ENCODE peak calls at places on chromosomes 16 and 17, in four cellular contexts. One of them, this sample, is unnamed. For H3K36me3 and H3K4me1, the result is how much of the 10 kb centered on the place peaks cover.

GRCh38 chr16:65384441-65384840 is 262.6 kb upstream of the CDH11 start:
- DNase-seq in tibial artery: no peak
- DNase-seq in aorta: no peak
- DNase-seq in mucosa of descending colon: no peak
- DNase-seq in this sample: no peak

GRCh38 chr17:68378202-68379149 is 78.8 kb downstream of the WIPI1 start:
- DNase-seq in mucosa of descending colon: peak
- DNase-seq in aorta: peak
- DNase-seq in tibial artery: peak
- DNase-seq in this sample: peak

GRCh38 chr17:1829189-1829578 is 518 bp downstream of the SMYD4 start:
- DNase-seq in aorta: no peak
- DNase-seq in mucosa of descending colon: peak
- DNase-seq in tibial artery: no peak
- DNase-seq in this sample: peak

GRCh38 chr17:17846003-17846402 is 9.2 kb upstream of the SREBF1 start:
- DNase-seq in mucosa of descending colon: no peak
- DNase-seq in aorta: no peak
- DNase-seq in tibial artery: no peak
- DNase-seq in this sample: no peak

GRCh38 chr17:9644910-9645751 is at the start of gene USP43:
- DNase-seq in mucosa of descending colon: peak
- DNase-seq in aorta: no peak
- DNase-seq in tibial artery: no peak
- DNase-seq in this sample: peak

GRCh38 chr16:53465606-53466290 is 31.5 kb downstream of the RBL2 start:
- DNase-seq in aorta: no peak
- DNase-seq in mucosa of descending colon: no peak
- DNase-seq in tibial artery: no peak
- DNase-seq in this sample: peak

GRCh38 chr16:75114946-75115825 is 1.4 kb downstream of the LDHD start:
- DNase-seq in aorta: peak
- DNase-seq in tibial artery: no peak
- DNase-seq in mucosa of descending colon: no peak
- DNase-seq in this sample: no peak

GRCh38 chr16:85995591-85996461 is 96.9 kb downstream of the IRF8 start:
- DNase-seq in tibial artery: no peak
- DNase-seq in aorta: no peak
- DNase-seq in mucosa of descending colon: no peak
- DNase-seq in this sample: no peak

GRCh38 chr16:88922826-88923410 is 54.1 kb downstream of the CBFA2T3 start:
- DNase-seq in aorta: no peak
- DNase-seq in tibial artery: no peak
- DNase-seq in mucosa of descending colon: no peak
- DNase-seq in this sample: no peak

GRCh38 chr16:67024384-67024896 is 4.5 kb upstream of the CBFB start:
- DNase-seq in mucosa of descending colon: no peak
- DNase-seq in aorta: no peak
- DNase-seq in tibial artery: no peak
- DNase-seq in this sample: no peak

GRCh38 chr17:6098050-6098449 is 27.9 kb downstream of the WSCD1 start:
- DNase-seq in mucosa of descending colon: no peak
- DNase-seq in tibial artery: no peak
- DNase-seq in aorta: no peak
- DNase-seq in this sample: no peak

GRCh38 chr17:27598337-27599050 is 32.5 kb upstream of the LGALS9 start:
- DNase-seq in mucosa of descending colon: no peak
- DNase-seq in tibial artery: no peak
- DNase-seq in aorta: peak
- DNase-seq in this sample: no peak

DNA sequence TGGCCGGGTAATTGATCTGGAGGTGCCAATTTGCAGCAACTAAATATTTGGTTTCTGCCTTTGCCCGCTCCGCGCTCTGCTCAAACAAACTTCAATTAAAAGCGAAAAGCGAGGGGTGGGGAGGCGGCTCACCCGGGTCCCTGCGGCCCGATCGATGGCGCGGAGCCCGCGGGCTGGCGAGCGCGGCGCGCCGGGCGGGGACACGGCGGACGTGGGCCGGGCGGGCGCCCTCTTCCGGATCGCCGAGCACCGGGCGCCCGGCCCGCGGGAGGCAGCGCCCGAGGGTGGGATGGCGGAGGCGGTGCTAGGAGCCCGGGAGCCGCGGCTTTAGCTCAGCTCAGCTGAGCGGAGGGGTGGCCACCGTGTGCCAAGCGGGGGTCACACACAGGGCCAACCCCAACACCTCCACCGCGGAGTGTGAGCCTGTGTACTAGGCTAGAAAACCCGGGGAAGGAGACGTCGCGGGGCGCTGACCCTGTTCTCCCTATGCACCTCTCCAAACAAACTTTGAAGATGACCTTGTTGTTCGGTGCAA is 32.2 kb downstream of the DCAKD start:
- DNase-seq in mucosa of descending colon: peak
- DNase-seq in aorta: no peak
- DNase-seq in tibial artery: no peak
- DNase-seq in this sample: peak
- H3K36me3 ChIP-seq in mucosa of descending colon: under half
- H3K36me3 ChIP-seq in aorta: under half
- H3K36me3 ChIP-seq in tibial artery: under half
- H3K36me3 ChIP-seq in this sample: under half

GRCh38 chr16:68373528-68374250 is 62.9 kb downstream of the PRMT7 start:
- DNase-seq in tibial artery: no peak
- DNase-seq in mucosa of descending colon: no peak
- DNase-seq in aorta: peak
- DNase-seq in this sample: no peak
- H3K4me1 ChIP-seq in tibial artery: under half
- H3K4me1 ChIP-seq in mucosa of descending colon: under half
- H3K4me1 ChIP-seq in aorta: under half
- H3K4me1 ChIP-seq in this sample: under half

DNA sequence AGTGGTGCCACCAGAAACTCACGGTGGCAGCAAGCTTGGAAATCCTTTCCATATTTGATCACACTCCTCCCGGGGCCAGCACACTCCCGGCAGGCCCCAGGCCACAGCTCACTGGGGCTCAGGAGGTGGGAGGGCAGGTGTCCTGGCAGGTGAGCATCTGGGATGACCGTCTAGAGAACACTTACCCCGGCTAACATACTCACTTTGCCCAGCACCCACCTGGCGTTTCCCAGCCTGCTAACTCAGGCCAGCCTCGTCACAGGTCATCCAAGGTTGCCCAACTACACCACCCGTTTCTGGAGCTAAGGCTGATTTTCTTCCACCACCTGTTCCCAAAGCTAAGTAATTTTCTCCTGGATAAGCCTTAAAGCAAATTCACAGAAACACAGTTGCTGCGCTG is 24.9 kb downstream of the FBXO31 start:
- DNase-seq in aorta: no peak
- DNase-seq in tibial artery: no peak
- DNase-seq in mucosa of descending colon: no peak
- DNase-seq in this sample: no peak
- H3K36me3 ChIP-seq in aorta: under half
- H3K36me3 ChIP-seq in tibial artery: half or more
- H3K36me3 ChIP-seq in mucosa of descending colon: under half
- H3K36me3 ChIP-seq in this sample: under half

DNA sequence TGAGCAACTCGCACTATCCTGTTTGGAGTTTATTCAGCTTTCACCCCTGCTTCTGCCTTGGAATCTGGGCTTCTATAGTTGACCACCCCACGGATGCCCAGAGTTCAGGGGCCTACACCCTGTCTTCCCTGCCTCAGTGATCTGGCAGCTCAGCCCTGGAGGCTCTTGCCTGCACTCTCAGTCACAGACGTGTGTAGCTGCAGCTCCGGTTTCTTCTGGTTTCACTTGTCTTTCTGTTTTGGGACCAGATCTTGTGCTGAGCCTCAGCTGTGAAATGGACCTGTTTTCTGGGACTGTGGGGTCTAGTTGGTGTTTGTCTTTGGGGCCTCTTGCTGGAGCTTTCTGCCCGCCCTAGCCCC is 5.8 kb downstream of the GPT2 start:
- DNase-seq in aorta: no peak
- DNase-seq in mucosa of descending colon: no peak
- DNase-seq in tibial artery: no peak
- DNase-seq in this sample: no peak
- H3K4me1 ChIP-seq in aorta: under half
- H3K4me1 ChIP-seq in mucosa of descending colon: under half
- H3K4me1 ChIP-seq in tibial artery: under half
- H3K4me1 ChIP-seq in this sample: under half

GRCh38 chr17:58085039-58085715 is 2.0 kb downstream of the DYNLL2 start:
- DNase-seq in mucosa of descending colon: no peak
- DNase-seq in aorta: no peak
- DNase-seq in tibial artery: no peak
- DNase-seq in this sample: no peak

GRCh38 chr17:58091024-58091567 is 7.9 kb downstream of the DYNLL2 start:
- DNase-seq in tibial artery: no peak
- DNase-seq in mucosa of descending colon: no peak
- DNase-seq in aorta: no peak
- DNase-seq in this sample: no peak

GRCh38 chr17:58089111-58089510 is 5.9 kb downstream of the DYNLL2 start:
- DNase-seq in aorta: no peak
- DNase-seq in tibial artery: no peak
- DNase-seq in mucosa of descending colon: no peak
- DNase-seq in this sample: no peak

GRCh38 chr17:58086953-58087352 is 3.7 kb downstream of the DYNLL2 start:
- DNase-seq in tibial artery: no peak
- DNase-seq in mucosa of descending colon: no peak
- DNase-seq in aorta: no peak
- DNase-seq in this sample: no peak

DNA sequence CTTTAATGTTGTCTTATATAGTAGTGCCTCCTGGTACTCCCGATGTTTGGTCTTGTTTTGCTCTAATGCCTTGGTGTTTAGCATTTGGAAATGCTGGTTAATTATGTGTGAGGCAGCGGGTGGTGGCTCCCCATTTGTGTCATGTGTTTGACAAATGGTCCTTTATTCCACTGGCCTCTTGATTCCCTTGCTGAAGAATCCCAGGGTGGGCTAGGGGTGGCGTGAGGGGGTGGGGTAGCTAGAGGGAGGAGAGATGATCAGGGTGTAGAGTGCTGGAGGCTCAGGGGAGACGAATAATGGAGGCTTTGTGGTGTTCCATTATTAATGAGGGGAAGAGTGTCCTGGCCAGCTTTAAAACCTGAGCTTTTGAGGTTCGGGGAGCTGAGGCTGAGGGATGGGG is 5.4 kb downstream of the DYNLL2 start:
- DNase-seq in aorta: no peak
- DNase-seq in tibial artery: no peak
- DNase-seq in mucosa of descending colon: no peak
- DNase-seq in this sample: no peak
- H3K36me3 ChIP-seq in aorta: under half
- H3K36me3 ChIP-seq in tibial artery: half or more
- H3K36me3 ChIP-seq in mucosa of descending colon: under half
- H3K36me3 ChIP-seq in this sample: under half

GRCh38 chr16:87498324-87499188 is 5.7 kb upstream of the ZCCHC14 start:
- DNase-seq in mucosa of descending colon: no peak
- DNase-seq in aorta: no peak
- DNase-seq in tibial artery: no peak
- DNase-seq in this sample: no peak
- H3K4me1 ChIP-seq in mucosa of descending colon: under half
- H3K4me1 ChIP-seq in aorta: under half
- H3K4me1 ChIP-seq in tibial artery: under half
- H3K4me1 ChIP-seq in this sample: under half

DNA sequence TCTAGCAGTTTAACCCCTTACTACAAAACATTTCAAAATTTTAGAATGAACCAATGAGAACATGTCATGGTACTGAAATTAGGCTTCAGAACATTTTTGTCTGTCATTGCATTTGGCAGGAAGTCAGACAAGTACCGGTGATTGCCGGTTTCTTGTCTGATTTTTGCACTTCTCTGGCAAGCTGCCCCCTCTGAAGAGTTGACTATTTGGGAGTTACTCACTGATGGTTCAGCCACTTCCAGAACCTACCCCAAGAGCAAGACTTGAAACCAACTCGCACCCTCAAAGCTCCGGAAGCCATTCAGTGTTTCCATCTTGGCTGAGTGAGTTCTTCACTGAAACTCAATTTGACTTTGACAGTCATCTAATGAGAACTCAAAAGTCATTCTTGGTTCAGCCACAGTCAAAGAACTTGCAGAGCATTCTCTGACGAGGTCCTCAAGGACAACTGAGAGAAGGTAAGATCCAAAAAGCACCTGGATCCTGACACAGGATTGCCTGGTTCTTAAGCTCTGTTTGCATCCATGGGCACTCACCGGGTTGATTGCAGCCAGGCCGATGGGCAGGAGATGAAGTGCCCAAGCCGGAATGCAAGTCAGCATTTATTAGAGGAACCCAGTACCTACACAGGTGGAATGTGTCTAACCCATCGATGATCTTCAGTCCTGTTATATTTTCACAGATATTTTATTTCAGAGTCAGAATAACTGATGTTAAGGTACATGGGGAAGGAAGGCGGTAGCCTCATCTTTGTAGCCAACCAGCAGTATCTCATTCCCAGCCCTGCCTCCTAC is 93.6 kb downstream of the USP22 start:
- DNase-seq in mucosa of descending colon: no peak
- DNase-seq in tibial artery: no peak
- DNase-seq in aorta: no peak
- DNase-seq in this sample: no peak
- H3K36me3 ChIP-seq in mucosa of descending colon: under half
- H3K36me3 ChIP-seq in tibial artery: under half
- H3K36me3 ChIP-seq in aorta: under half
- H3K36me3 ChIP-seq in this sample: under half

GRCh38 chr17:29714146-29714545 is 91.4 kb upstream of the CORO6 start:
- DNase-seq in aorta: no peak
- DNase-seq in tibial artery: no peak
- DNase-seq in mucosa of descending colon: no peak
- DNase-seq in this sample: no peak
- H3K4me1 ChIP-seq in aorta: under half
- H3K4me1 ChIP-seq in tibial artery: under half
- H3K4me1 ChIP-seq in mucosa of descending colon: under half
- H3K4me1 ChIP-seq in this sample: under half

GRCh38 chr17:31371511-31372097 is 19.9 kb upstream of the RAB11FIP4 start:
- DNase-seq in aorta: no peak
- DNase-seq in tibial artery: no peak
- DNase-seq in mucosa of descending colon: no peak
- DNase-seq in this sample: no peak
- H3K36me3 ChIP-seq in aorta: under half
- H3K36me3 ChIP-seq in tibial artery: under half
- H3K36me3 ChIP-seq in mucosa of descending colon: under half
- H3K36me3 ChIP-seq in this sample: under half

This sample was measured in small intestine.